ENCODE peak calls at places on chromosomes 12 and 14, in five cellular contexts. N is nucleus accumbens, L is SK-N-DZ, Y is colonic mucosa, T is NAMALWA. R is an unnamed sample.

GRCh38 chr14:105690671-105691070 is 164.3 kb downstream of the TMEM121 start:
- DNase-seq in L (no peak), T (no peak), Y (no peak), N (no peak), R (no peak)

GRCh38 chr12:22357531-22357930 is 23.0 kb upstream of the ST8SIA1 start:
- DNase-seq in T (no peak), L (peak; percentile 95), N (no peak), Y (no peak), R (no peak)

GRCh38 chr14:58887931-58888330 is 250.2 kb downstream of the DACT1 start:
- DNase-seq in Y (no peak), T (no peak), L (no peak), N (no peak), R (no peak)

GRCh38 chr12:100234166-100234565 is 32.7 kb downstream of the DEPDC4 start:
- DNase-seq in L (no peak), T (no peak), N (no peak), Y (no peak), R (no peak)

GRCh38 chr12:74719447-74719846 is 181.8 kb downstream of the ATXN7L3B start:
- DNase-seq in Y (no peak), L (no peak), T (no peak), N (no peak), R (no peak)

GRCh38 chr14:100537701-100538565 is 49.3 kb downstream of the BEGAIN start:
- DNase-seq in Y (peak; percentile 14), T (no peak), L (no peak), N (peak; percentile 64), R (no peak)

GRCh38 chr14:67971627-67972625 is 152.3 kb downstream of the RAD51B start:
- DNase-seq in T (no peak), L (no peak), N (no peak), Y (no peak), R (no peak)

GRCh38 chr12:117114784-117115183 is 15.6 kb upstream of the TESC start:
- DNase-seq in N (no peak), L (no peak), Y (no peak), T (no peak), R (no peak)

GRCh38 chr12:132329739-132330548 is 555 bp upstream of the GALNT9 start:
- DNase-seq in T (no peak), L (no peak), Y (no peak), N (no peak), R (no peak)

GRCh38 chr12:123055281-123055766 is 74.8 kb downstream of the ARL6IP4 start:
- DNase-seq in N (no peak), T (no peak), Y (no peak), L (no peak), R (no peak)

GRCh38 chr12:90124289-90124688 is 415.7 kb upstream of the ATP2B1 start:
- DNase-seq in L (no peak), N (no peak), Y (no peak), T (no peak), R (peak; percentile 71)

GRCh38 chr14:103078860-103079587 is 5.0 kb upstream of the LBHD2 start:
- DNase-seq in Y (peak; percentile 18), N (no peak), L (no peak), T (no peak), R (no peak)

GRCh38 chr14:33475623-33476022 is 475.3 kb downstream of the EGLN3 start:
- DNase-seq in T (peak; percentile 28), N (peak; percentile 11), Y (peak; percentile 70), L (peak; percentile 67), R (peak; percentile 6)

GRCh38 chr14:31080060-31080459 is 53.9 kb upstream of the STRN3 start:
- DNase-seq in N (no peak), Y (no peak), L (no peak), T (no peak), R (no peak)

GRCh38 chr14:100592972-100593371 is 5.8 kb upstream of the BEGAIN start:
- DNase-seq in N (no peak), T (no peak), Y (no peak), L (no peak), R (no peak)

GRCh38 chr12:57603758-57604453 is 718 bp upstream of the DTX3 start:
- DNase-seq in T (no peak), N (no peak), L (no peak), Y (peak; percentile 38), R (no peak)

GRCh38 chr14:27881646-27882045 is 884.9 kb upstream of the FOXG1 start:
- DNase-seq in Y (no peak), N (no peak), L (no peak), T (no peak), R (no peak)

GRCh38 chr14:23141706-23142467 is 22.8 kb upstream of the CEBPE start:
- DNase-seq in Y (no peak), L (no peak), N (no peak), T (no peak), R (no peak)

GRCh38 chr12:70948976-70949336 is 28.4 kb upstream of the PTPRR start:
- DNase-seq in T (no peak), Y (no peak), N (no peak), L (no peak), R (no peak)

GRCh38 chr12:51071663-51072062 is 11.7 kb downstream of the CSRNP2 start:
- DNase-seq in N (no peak), L (no peak), Y (no peak), T (no peak), R (no peak)

GRCh38 chr12:59820594-59821011 is 224.8 kb downstream of the SLC16A7 start:
- DNase-seq in N (no peak), T (no peak), Y (no peak), L (no peak), R (no peak)

GRCh38 chr14:75223664-75224154 is 47.3 kb upstream of the TMED10 start:
- DNase-seq in N (no peak), Y (peak; percentile 36), L (no peak), T (peak; percentile 24), R (peak; percentile 98)

GRCh38 chr14:72433511-72433910 is 460.4 kb downstream of the DPF3 start:
- DNase-seq in N (no peak), Y (no peak), L (no peak), T (no peak), R (no peak)

GRCh38 chr14:93343266-93343665 is 3.7 kb upstream of the COX8C start:
- DNase-seq in Y (no peak), N (no peak), L (no peak), T (no peak), R (peak; percentile 93)

GRCh38 chr12:131333621-131334440 is 377.1 kb upstream of the SFSWAP start:
- DNase-seq in N (no peak), T (no peak), Y (no peak), L (no peak), R (no peak)

GRCh38 chr12:124841558-124841945 is 22.1 kb downstream of the SCARB1 start:
- DNase-seq in N (no peak), Y (peak; percentile 20), L (no peak), T (no peak), R (no peak)

GRCh38 chr12:22562187-22563028 is 18.1 kb upstream of the C2CD5 start:
- DNase-seq in Y (no peak), T (no peak), L (no peak), N (no peak), R (no peak)

GRCh38 chr12:47277972-47278448 is 198.3 kb upstream of the AMIGO2 start:
- DNase-seq in N (no peak), Y (no peak), T (no peak), L (no peak), R (peak; percentile 84)

GRCh38 chr14:74879427-74880180 is 2.1 kb upstream of the DLST start:
- DNase-seq in L (no peak), T (no peak), N (no peak), Y (no peak), R (no peak)

GRCh38 chr14:29197557-29197956 is 431.0 kb downstream of the FOXG1 start:
- DNase-seq in L (no peak), Y (no peak), N (no peak), T (no peak), R (no peak)

GRCh38 chr14:75647650-75648049 is 13.0 kb downstream of the ERG28 start:
- DNase-seq in N (no peak), Y (no peak), L (no peak), T (no peak), R (no peak)

GRCh38 chr12:41531147-41531829 is 343.2 kb downstream of the PDZRN4 start:
- DNase-seq in N (peak; percentile 25), T (no peak), Y (peak; percentile 41), L (peak; percentile 12), R (no peak)

GRCh38 chr12:108778053-108778452 is 46.7 kb upstream of the CORO1C start:
- DNase-seq in N (no peak), Y (no peak), T (no peak), L (no peak), R (no peak)

GRCh38 chr12:75558262-75558661 is 46.9 kb upstream of the KRR1 start:
- DNase-seq in T (no peak), L (no peak), N (no peak), Y (no peak), R (no peak)

GRCh38 chr14:101552786-101553231 is 8.5 kb upstream of the DIO3 start:
- DNase-seq in Y (peak; percentile 46), T (no peak), L (no peak), N (no peak), R (no peak)

GRCh38 chr12:6167327-6168280 is 32.6 kb upstream of the CD9 start:
- DNase-seq in L (no peak), N (peak; percentile 25), Y (peak; percentile 36), T (peak; percentile 36), R (peak; percentile 97)

GRCh38 chr12:82120901-82121300 is 237.3 kb downstream of the CCDC59 start:
- DNase-seq in L (no peak), T (no peak), N (no peak), Y (no peak), R (no peak)

R was measured in MV-4-11.